ENCODE peak calls at places on chromosomes 7 and 10, in five cellular contexts. O is pancreas, P is heart left ventricle, G is PC-9, V is BE2C. X is an unnamed sample. For H3K4me1, the result is how much of the 10 kb centered on the place peaks cover.

GRCh38 chr7:28738384-28738783 is 219.7 kb downstream of the TRIL start:
- DNase-seq in O (no peak), P (no peak), G (no peak), V (no peak), X (peak)

GRCh38 chr7:26293569-26294308 is 2.1 kb downstream of the SNX10 start:
- DNase-seq in O (no peak), P (no peak), G (no peak), V (no peak), X (no peak)

GRCh38 chr10:122981066-122981464 is 864 bp downstream of the PSTK start:
- DNase-seq in O (no peak), P (no peak), G (no peak), V (no peak), X (peak)

GRCh38 chr10:96834121-96834520 is 2.0 kb downstream of the LCOR start:
- DNase-seq in O (no peak), P (no peak), G (no peak), V (no peak), X (no peak)

GRCh38 chr7:128358233-128358632 is 3.3 kb downstream of the PRRT4 start:
- DNase-seq in O (no peak), P (no peak), G (no peak), V (no peak), X (no peak)

GRCh38 chr7:44963526-44964290 is 15.1 kb downstream of the MYO1G start:
- DNase-seq in O (no peak), P (no peak), G (no peak), V (peak), X (no peak)

GRCh38 chr10:67657775-67658174 is 38.2 kb downstream of the CTNNA3 start:
- DNase-seq in O (no peak), P (no peak), G (no peak), V (no peak), X (no peak)

GRCh38 chr10:52353960-52354394 is 39.9 kb downstream of the DKK1 start:
- DNase-seq in O (no peak), P (no peak), G (no peak), V (no peak), X (no peak)

GRCh38 chr7:140390466-140391190 is 7.7 kb downstream of the SLC37A3 start:
- DNase-seq in O (no peak), P (no peak), G (no peak), V (no peak), X (peak)

GRCh38 chr7:7554021-7554432 is 12.7 kb upstream of the MIOS start:
- DNase-seq in O (no peak), P (no peak), G (no peak), V (no peak), X (peak)

GRCh38 chr7:38673795-38674194 is 42.6 kb upstream of the AMPH start:
- DNase-seq in O (no peak), P (no peak), G (no peak), V (no peak), X (no peak)

GRCh38 chr10:80599424-80599847 is 61.7 kb downstream of the SH2D4B start:
- DNase-seq in O (no peak), P (peak), G (peak), V (peak), X (peak)

GRCh38 chr10:75013007-75013406 is 98.4 kb upstream of the SAMD8 start:
- DNase-seq in O (no peak), P (no peak), G (no peak), V (no peak), X (no peak)

GRCh38 chr10:75013522-75013921 is 97.9 kb upstream of the SAMD8 start:
- DNase-seq in O (no peak), P (no peak), G (no peak), V (no peak), X (no peak)

GRCh38 chr10:75015440-75015839 is 96.0 kb upstream of the SAMD8 start:
- DNase-seq in O (no peak), P (no peak), G (no peak), V (peak), X (no peak)

GRCh38 chr10:75016290-75016689 is 95.2 kb upstream of the SAMD8 start:
- DNase-seq in O (no peak), P (no peak), G (no peak), V (no peak), X (no peak)

DNA sequence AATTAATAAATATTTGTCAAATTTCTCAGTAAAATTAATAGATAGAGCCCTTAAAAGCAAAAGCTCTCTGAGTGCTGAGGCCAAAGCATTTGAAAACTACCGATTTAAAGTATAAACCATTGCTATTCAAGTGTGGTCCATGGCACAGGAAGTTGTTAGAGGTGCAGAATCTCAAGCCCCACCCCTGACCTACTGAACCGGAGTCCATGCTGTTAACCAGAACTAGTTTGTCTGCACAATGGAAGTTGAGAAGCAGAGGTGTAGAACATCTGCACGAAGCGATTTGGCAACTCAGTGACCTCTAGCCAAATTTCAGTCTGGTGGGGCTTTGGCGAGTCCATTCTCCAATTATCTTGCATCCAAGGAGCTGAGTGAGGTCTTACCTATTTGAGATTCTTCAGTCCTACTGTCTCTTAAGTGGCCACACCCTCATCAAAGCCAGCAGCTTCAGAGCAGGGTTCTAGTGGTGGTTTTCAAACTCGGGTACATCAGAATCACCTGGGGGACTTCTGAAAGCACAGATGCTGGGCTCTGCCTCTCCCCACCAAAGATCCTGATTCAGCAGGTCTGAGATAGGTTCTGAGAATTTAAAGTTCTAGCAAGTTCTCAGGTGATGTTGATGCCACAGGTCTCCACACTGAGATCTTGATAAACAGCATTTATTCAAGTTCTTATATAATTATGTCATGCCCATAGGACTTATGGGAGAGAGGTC is 96.8 kb upstream of the SAMD8 start:
- DNase-seq in O (no peak), P (no peak), G (no peak), V (no peak), X (no peak)
- H3K4me1 ChIP-seq in O (under half), P (under half), G (under half), V (under half), X (under half)

GRCh38 chr10:34967411-34967880 is 122.7 kb downstream of the CUL2 start:
- DNase-seq in O (peak), P (peak), G (no peak), V (no peak), X (no peak)
- H3K4me1 ChIP-seq in O (under half), P (under half), G (under half), V (under half), X (under half)

GRCh38 chr10:113059001-113059780 is 109.1 kb downstream of the TCF7L2 start:
- DNase-seq in O (no peak), P (no peak), G (no peak), V (peak), X (peak)

GRCh38 chr10:113061054-113061430 is 111.0 kb downstream of the TCF7L2 start:
- DNase-seq in O (no peak), P (no peak), G (no peak), V (no peak), X (no peak)

GRCh38 chr10:113060221-113061053 is 110.4 kb downstream of the TCF7L2 start:
- DNase-seq in O (no peak), P (peak), G (no peak), V (no peak), X (peak)

GRCh38 chr10:113064039-113064438 is 114.0 kb downstream of the TCF7L2 start:
- DNase-seq in O (no peak), P (no peak), G (no peak), V (no peak), X (no peak)

DNA sequence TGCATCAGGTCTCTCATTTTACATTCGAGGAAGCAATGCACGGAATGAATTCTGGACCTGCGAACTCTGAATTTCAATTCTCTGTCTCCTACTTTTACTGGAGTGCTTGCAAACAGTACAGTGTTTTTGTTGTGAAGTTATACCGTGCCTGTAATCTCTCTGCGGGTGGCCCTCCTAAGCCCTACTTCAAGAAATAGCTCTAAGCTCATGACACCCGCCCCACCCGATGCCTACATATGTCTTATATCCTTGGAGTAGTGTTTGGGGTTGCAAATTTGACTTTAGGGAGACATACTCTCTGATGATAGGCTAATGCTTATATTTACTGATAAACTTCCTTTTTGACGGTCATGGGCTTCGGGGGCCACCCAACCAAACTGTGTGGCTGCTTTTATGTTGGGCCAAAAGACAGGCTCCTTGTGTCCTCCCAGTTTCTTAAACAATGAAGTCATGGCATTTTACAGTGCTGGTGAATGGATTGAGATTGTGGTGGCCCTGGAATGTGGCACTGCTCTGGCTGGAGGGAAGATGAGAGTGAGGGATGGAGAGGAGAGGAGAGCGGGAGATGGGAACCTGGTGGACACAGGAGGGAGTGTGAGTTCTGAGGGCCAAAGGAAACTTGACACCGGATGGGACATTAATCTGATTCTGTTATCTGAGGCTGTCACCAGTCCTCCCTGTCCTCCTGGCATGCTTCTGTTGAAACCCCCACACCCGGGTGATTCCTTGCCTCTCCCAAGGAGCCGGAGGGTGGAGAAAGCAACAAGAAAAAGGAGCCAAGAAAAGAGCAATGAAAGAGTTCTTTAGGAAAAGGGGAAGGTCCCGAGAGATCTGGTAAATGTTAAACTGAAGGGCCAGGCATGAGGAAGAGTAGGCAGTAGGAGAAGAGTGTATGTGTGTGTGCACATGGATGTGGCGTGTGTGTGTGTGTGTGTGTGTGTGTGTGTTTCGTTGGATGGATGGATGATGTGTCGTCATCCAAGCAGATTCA is 113.2 kb downstream of the TCF7L2 start:
- DNase-seq in O (no peak), P (no peak), G (no peak), V (peak), X (peak)
- H3K4me1 ChIP-seq in O (under half), P (under half), G (under half), V (under half), X (under half)

GRCh38 chr10:15141136-15142067 is 27.1 kb downstream of the NMT2 start:
- DNase-seq in O (no peak), P (no peak), G (no peak), V (no peak), X (no peak)
- H3K4me1 ChIP-seq in O (under half), P (under half), G (under half), V (under half), X (under half)

GRCh38 chr10:69379800-69380199 is 36.9 kb downstream of the TACR2 start:
- DNase-seq in O (no peak), P (no peak), G (no peak), V (no peak), X (no peak)

GRCh38 chr10:69385454-69386350 is 31.0 kb downstream of the TACR2 start:
- DNase-seq in O (no peak), P (no peak), G (peak), V (no peak), X (no peak)

GRCh38 chr10:69382382-69383117 is 34.2 kb downstream of the TACR2 start:
- DNase-seq in O (no peak), P (no peak), G (no peak), V (no peak), X (no peak)

GRCh38 chr10:69384320-69384719 is 32.4 kb downstream of the TACR2 start:
- DNase-seq in O (no peak), P (no peak), G (no peak), V (no peak), X (no peak)

DNA sequence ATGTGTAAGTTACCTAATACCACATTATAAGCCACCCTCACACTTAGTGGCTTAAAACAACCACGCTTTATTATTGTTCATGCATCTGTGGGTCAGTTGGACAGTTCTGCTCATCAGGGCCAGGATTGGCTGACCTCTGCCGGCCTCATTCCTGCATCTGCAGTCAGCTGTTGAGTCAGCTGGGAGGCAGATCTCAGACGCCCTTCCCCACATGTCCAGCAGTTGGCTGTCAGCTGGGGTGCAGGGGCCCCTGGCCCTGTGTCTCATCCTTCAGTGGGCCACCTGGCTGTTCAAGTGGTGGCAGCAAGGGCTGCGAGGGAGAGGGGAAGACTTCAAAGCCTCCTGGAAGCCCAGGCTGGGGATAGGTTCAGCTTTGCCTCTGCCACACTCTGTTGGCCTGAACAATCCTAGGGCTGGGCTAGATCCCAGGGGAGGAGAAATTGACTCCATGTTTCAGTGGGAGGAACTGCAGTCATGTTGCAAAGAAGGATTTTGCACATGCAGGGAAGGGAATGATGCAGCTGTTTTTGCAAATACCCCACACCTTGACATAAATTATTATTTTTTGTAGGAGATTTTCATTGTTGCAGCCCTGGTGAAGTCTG is 33.1 kb downstream of the TACR2 start:
- DNase-seq in O (no peak), P (peak), G (no peak), V (no peak), X (peak)
- H3K4me1 ChIP-seq in O (under half), P (under half), G (half or more), V (under half), X (under half)

GRCh38 chr10:103661951-103662405 is 168.5 kb downstream of the NEURL1 start:
- DNase-seq in O (no peak), P (no peak), G (no peak), V (no peak), X (no peak)

GRCh38 chr10:103660364-103661197 is 167.1 kb downstream of the NEURL1 start:
- DNase-seq in O (no peak), P (peak), G (peak), V (no peak), X (no peak)

GRCh38 chr10:103663802-103664201 is 170.3 kb downstream of the NEURL1 start:
- DNase-seq in O (no peak), P (peak), G (no peak), V (no peak), X (no peak)

GRCh38 chr10:103659674-103660363 is 166.3 kb downstream of the NEURL1 start:
- DNase-seq in O (peak), P (peak), G (peak), V (no peak), X (no peak)

DNA sequence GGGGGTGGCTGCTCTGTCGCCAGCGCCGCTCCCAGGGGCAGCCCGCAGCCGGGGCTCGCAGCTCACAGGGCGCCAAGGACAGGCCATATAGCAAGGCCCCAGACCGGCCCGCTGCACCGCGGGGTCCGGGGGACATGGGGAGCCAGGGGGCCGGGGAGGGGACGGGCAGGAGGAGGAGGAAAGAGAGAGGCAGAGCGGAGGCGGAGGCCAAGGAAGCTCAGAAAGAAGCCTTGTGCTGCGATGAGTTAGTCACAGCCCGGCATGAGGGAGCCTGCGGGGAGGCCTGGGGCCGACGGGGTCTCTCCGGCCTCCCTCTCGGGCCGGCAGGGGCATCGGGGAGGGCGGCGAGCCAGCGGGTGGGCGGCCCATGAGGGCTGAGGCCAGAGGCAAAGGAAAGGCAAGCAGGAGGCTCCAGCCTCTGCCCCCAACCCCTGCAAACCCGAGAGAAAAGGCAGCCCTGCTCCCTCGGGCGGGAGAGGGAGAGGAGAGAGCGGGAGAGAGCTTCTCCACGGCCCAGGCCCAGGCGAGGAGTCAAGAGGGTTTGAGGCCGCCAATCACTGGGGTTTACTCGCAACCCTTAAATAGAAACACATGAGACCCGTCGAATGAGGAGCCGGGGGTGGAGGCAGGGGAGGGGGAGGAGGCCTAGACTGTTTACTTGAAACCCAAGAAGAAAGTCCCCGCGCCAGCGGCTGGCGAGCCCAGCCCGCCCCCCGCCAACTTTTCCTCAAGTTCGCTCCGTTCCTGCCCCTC is 167.9 kb downstream of the NEURL1 start:
- DNase-seq in O (peak), P (peak), G (peak), V (no peak), X (no peak)
- H3K4me1 ChIP-seq in O (under half), P (under half), G (under half), V (under half), X (under half)

GRCh38 chr7:158525648-158526484 is 61.8 kb downstream of the PTPRN2 start:
- DNase-seq in O (no peak), P (no peak), G (no peak), V (peak), X (no peak)
- H3K4me1 ChIP-seq in O (under half), P (under half), G (under half), V (under half), X (under half)

GRCh38 chr10:114288424-114289095 is 49.5 kb downstream of the VWA2 start:
- DNase-seq in O (no peak), P (no peak), G (no peak), V (no peak), X (no peak)

GRCh38 chr10:114291516-114291915 is 52.5 kb downstream of the VWA2 start:
- DNase-seq in O (no peak), P (no peak), G (no peak), V (no peak), X (no peak)

GRCh38 chr10:114289096-114289436 is 50.0 kb downstream of the VWA2 start:
- DNase-seq in O (no peak), P (no peak), G (no peak), V (no peak), X (no peak)

GRCh38 chr10:114291076-114291475 is 52.0 kb downstream of the VWA2 start:
- DNase-seq in O (no peak), P (no peak), G (no peak), V (no peak), X (no peak)

GRCh38 chr10:114290038-114290437 is 51.0 kb downstream of the VWA2 start:
- DNase-seq in O (no peak), P (no peak), G (no peak), V (no peak), X (no peak)
- H3K4me1 ChIP-seq in O (under half), P (under half), G (under half), V (under half), X (under half)

GRCh38 chr10:77586719-77587423 is 50.7 kb downstream of the KCNMA1 start:
- DNase-seq in O (no peak), P (no peak), G (peak), V (no peak), X (no peak)

GRCh38 chr10:77582710-77583115 is 54.9 kb downstream of the KCNMA1 start:
- DNase-seq in O (peak), P (no peak), G (peak), V (peak), X (peak)

GRCh38 chr10:77581738-77582137 is 55.9 kb downstream of the KCNMA1 start:
- DNase-seq in O (no peak), P (no peak), G (no peak), V (no peak), X (peak)

GRCh38 chr10:77580500-77580899 is 57.1 kb downstream of the KCNMA1 start:
- DNase-seq in O (no peak), P (no peak), G (no peak), V (no peak), X (no peak)

DNA sequence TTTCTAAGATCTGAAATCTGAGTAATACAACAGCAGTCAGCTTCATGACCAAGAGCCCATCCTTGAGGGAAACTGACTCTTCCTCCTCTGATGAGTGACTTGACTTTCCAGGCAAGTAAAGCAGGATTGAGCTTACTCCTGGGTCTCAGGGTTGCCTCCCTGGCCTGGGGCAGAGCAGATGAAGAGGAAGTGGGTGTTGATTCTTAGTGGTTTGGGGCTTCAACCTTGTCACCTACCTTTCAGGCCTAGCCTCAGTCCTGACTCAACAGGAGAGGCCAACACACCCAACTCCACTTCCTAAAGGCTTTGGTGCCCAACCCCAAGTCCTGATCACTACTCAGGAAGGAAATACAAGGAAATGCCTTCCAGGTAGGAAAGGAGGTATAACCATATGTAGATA is 54.1 kb downstream of the KCNMA1 start:
- DNase-seq in O (no peak), P (no peak), G (peak), V (no peak), X (no peak)
- H3K4me1 ChIP-seq in O (under half), P (under half), G (half or more), V (under half), X (under half)

GRCh38 chr10:49610015-49610734 is at the start of gene SLC18A3:
- DNase-seq in O (no peak), P (no peak), G (no peak), V (peak), X (no peak)
- H3K4me1 ChIP-seq in O (under half), P (under half), G (under half), V (under half), X (under half)

X was measured in SJCRH30.